ENCODE peak calls at places on chromosomes 7 and 10, in ten cellular contexts. One of them, this sample, is unnamed.

GRCh38 chr10:3482200-3482993 is 302.6 kb downstream of the KLF6 start:
- DNase-seq in CD4-positive, alpha-beta memory T cell: no peak
- DNase-seq in PC-3: peak
- DNase-seq in fibroblast of lung: peak
- DNase-seq in heart right ventricle: peak
- DNase-seq in NT2/D1: no peak
- DNase-seq in mesendoderm: peak
- DNase-seq in A549: no peak
- DNase-seq in heart left ventricle: peak
- DNase-seq in hepatocyte: peak
- DNase-seq in this sample: no peak

GRCh38 chr10:101940916-101941315 is 97.3 kb upstream of the KCNIP2 start:
- DNase-seq in heart right ventricle: no peak
- DNase-seq in hepatocyte: no peak
- DNase-seq in CD4-positive, alpha-beta memory T cell: no peak
- DNase-seq in fibroblast of lung: no peak
- DNase-seq in PC-3: peak
- DNase-seq in A549: no peak
- DNase-seq in mesendoderm: no peak
- DNase-seq in heart left ventricle: no peak
- DNase-seq in NT2/D1: no peak
- DNase-seq in this sample: no peak

GRCh38 chr7:101787864-101788263 is 29.6 kb upstream of the CUX1 start:
- DNase-seq in A549: no peak
- DNase-seq in NT2/D1: no peak
- DNase-seq in heart right ventricle: no peak
- DNase-seq in heart left ventricle: no peak
- DNase-seq in PC-3: no peak
- DNase-seq in fibroblast of lung: no peak
- DNase-seq in hepatocyte: no peak
- DNase-seq in CD4-positive, alpha-beta memory T cell: no peak
- DNase-seq in mesendoderm: no peak
- DNase-seq in this sample: no peak

GRCh38 chr10:33160151-33160550 is 174.3 kb downstream of the NRP1 start:
- DNase-seq in mesendoderm: peak
- DNase-seq in heart right ventricle: no peak
- DNase-seq in heart left ventricle: no peak
- DNase-seq in PC-3: no peak
- DNase-seq in fibroblast of lung: no peak
- DNase-seq in A549: no peak
- DNase-seq in NT2/D1: peak
- DNase-seq in CD4-positive, alpha-beta memory T cell: no peak
- DNase-seq in hepatocyte: no peak
- DNase-seq in this sample: no peak

GRCh38 chr10:126160971-126161630 is 227.2 kb downstream of the ADAM12 start:
- DNase-seq in CD4-positive, alpha-beta memory T cell: no peak
- DNase-seq in fibroblast of lung: peak
- DNase-seq in A549: no peak
- DNase-seq in heart right ventricle: no peak
- DNase-seq in heart left ventricle: no peak
- DNase-seq in hepatocyte: peak
- DNase-seq in mesendoderm: peak
- DNase-seq in NT2/D1: no peak
- DNase-seq in PC-3: peak
- DNase-seq in this sample: no peak

GRCh38 chr7:100190059-100190711 is 12.5 kb downstream of the STAG3 start:
- DNase-seq in heart left ventricle: no peak
- DNase-seq in PC-3: peak
- DNase-seq in mesendoderm: peak
- DNase-seq in A549: peak
- DNase-seq in hepatocyte: no peak
- DNase-seq in heart right ventricle: no peak
- DNase-seq in CD4-positive, alpha-beta memory T cell: peak
- DNase-seq in fibroblast of lung: peak
- DNase-seq in NT2/D1: no peak
- DNase-seq in this sample: peak

GRCh38 chr10:26221571-26221970 is 5.0 kb downstream of the GAD2 start:
- DNase-seq in hepatocyte: no peak
- DNase-seq in PC-3: no peak
- DNase-seq in A549: no peak
- DNase-seq in CD4-positive, alpha-beta memory T cell: no peak
- DNase-seq in mesendoderm: peak
- DNase-seq in fibroblast of lung: no peak
- DNase-seq in heart right ventricle: no peak
- DNase-seq in NT2/D1: no peak
- DNase-seq in heart left ventricle: no peak
- DNase-seq in this sample: no peak

GRCh38 chr10:16520900-16521299 is 779 bp downstream of the C1QL3 start:
- DNase-seq in heart right ventricle: no peak
- DNase-seq in mesendoderm: peak
- DNase-seq in CD4-positive, alpha-beta memory T cell: peak
- DNase-seq in heart left ventricle: no peak
- DNase-seq in fibroblast of lung: peak
- DNase-seq in hepatocyte: peak
- DNase-seq in PC-3: peak
- DNase-seq in NT2/D1: peak
- DNase-seq in A549: no peak
- DNase-seq in this sample: no peak

GRCh38 chr10:100403734-100404133 is 56.7 kb downstream of the SCD start:
- DNase-seq in hepatocyte: no peak
- DNase-seq in mesendoderm: no peak
- DNase-seq in heart left ventricle: no peak
- DNase-seq in heart right ventricle: no peak
- DNase-seq in NT2/D1: no peak
- DNase-seq in CD4-positive, alpha-beta memory T cell: no peak
- DNase-seq in fibroblast of lung: no peak
- DNase-seq in PC-3: no peak
- DNase-seq in A549: no peak
- DNase-seq in this sample: no peak

GRCh38 chr10:79018591-79019011 is 50.2 kb upstream of the ZMIZ1 start:
- DNase-seq in PC-3: no peak
- DNase-seq in heart left ventricle: no peak
- DNase-seq in heart right ventricle: no peak
- DNase-seq in CD4-positive, alpha-beta memory T cell: no peak
- DNase-seq in fibroblast of lung: peak
- DNase-seq in hepatocyte: no peak
- DNase-seq in NT2/D1: no peak
- DNase-seq in mesendoderm: no peak
- DNase-seq in A549: no peak
- DNase-seq in this sample: no peak

GRCh38 chr10:11789956-11790355 is 33.2 kb upstream of the PROSER2 start:
- DNase-seq in fibroblast of lung: no peak
- DNase-seq in hepatocyte: no peak
- DNase-seq in NT2/D1: no peak
- DNase-seq in A549: no peak
- DNase-seq in heart right ventricle: no peak
- DNase-seq in heart left ventricle: no peak
- DNase-seq in PC-3: no peak
- DNase-seq in CD4-positive, alpha-beta memory T cell: no peak
- DNase-seq in mesendoderm: no peak
- DNase-seq in this sample: no peak

GRCh38 chr10:128124813-128125403 is 1.3 kb downstream of the MKI67 start:
- DNase-seq in PC-3: peak
- DNase-seq in NT2/D1: no peak
- DNase-seq in mesendoderm: peak
- DNase-seq in CD4-positive, alpha-beta memory T cell: no peak
- DNase-seq in heart left ventricle: no peak
- DNase-seq in heart right ventricle: no peak
- DNase-seq in hepatocyte: no peak
- DNase-seq in fibroblast of lung: no peak
- DNase-seq in A549: peak
- DNase-seq in this sample: no peak

GRCh38 chr10:43695321-43695720 is 46.6 kb upstream of the ZNF32 start:
- DNase-seq in CD4-positive, alpha-beta memory T cell: no peak
- DNase-seq in heart right ventricle: no peak
- DNase-seq in heart left ventricle: no peak
- DNase-seq in NT2/D1: no peak
- DNase-seq in mesendoderm: no peak
- DNase-seq in A549: no peak
- DNase-seq in PC-3: no peak
- DNase-seq in fibroblast of lung: no peak
- DNase-seq in hepatocyte: no peak
- DNase-seq in this sample: no peak

GRCh38 chr10:49606981-49607535 is 3.1 kb upstream of the SLC18A3 start:
- DNase-seq in heart left ventricle: peak
- DNase-seq in PC-3: peak
- DNase-seq in CD4-positive, alpha-beta memory T cell: peak
- DNase-seq in heart right ventricle: peak
- DNase-seq in A549: peak
- DNase-seq in hepatocyte: peak
- DNase-seq in NT2/D1: peak
- DNase-seq in fibroblast of lung: peak
- DNase-seq in mesendoderm: peak
- DNase-seq in this sample: peak

GRCh38 chr10:69869291-69869841 is 67.7 kb downstream of the COL13A1 start:
- DNase-seq in heart right ventricle: no peak
- DNase-seq in mesendoderm: no peak
- DNase-seq in NT2/D1: no peak
- DNase-seq in heart left ventricle: no peak
- DNase-seq in PC-3: peak
- DNase-seq in CD4-positive, alpha-beta memory T cell: no peak
- DNase-seq in A549: no peak
- DNase-seq in fibroblast of lung: peak
- DNase-seq in hepatocyte: no peak
- DNase-seq in this sample: no peak

GRCh38 chr7:151448261-151449252 is 8.6 kb upstream of the CRYGN start:
- DNase-seq in hepatocyte: peak
- DNase-seq in heart left ventricle: peak
- DNase-seq in NT2/D1: no peak
- DNase-seq in fibroblast of lung: peak
- DNase-seq in PC-3: peak
- DNase-seq in A549: peak
- DNase-seq in mesendoderm: peak
- DNase-seq in heart right ventricle: peak
- DNase-seq in CD4-positive, alpha-beta memory T cell: peak
- DNase-seq in this sample: peak
- H3K4me3 ChIP-seq in hepatocyte: peak
- H3K4me3 ChIP-seq in heart left ventricle: peak
- H3K4me3 ChIP-seq in NT2/D1: peak
- H3K4me3 ChIP-seq in fibroblast of lung: peak
- H3K4me3 ChIP-seq in PC-3: peak
- H3K4me3 ChIP-seq in A549: peak
- H3K4me3 ChIP-seq in mesendoderm: peak
- H3K4me3 ChIP-seq in heart right ventricle: peak
- H3K4me3 ChIP-seq in CD4-positive, alpha-beta memory T cell: peak
- H3K4me3 ChIP-seq in this sample: peak

DNA sequence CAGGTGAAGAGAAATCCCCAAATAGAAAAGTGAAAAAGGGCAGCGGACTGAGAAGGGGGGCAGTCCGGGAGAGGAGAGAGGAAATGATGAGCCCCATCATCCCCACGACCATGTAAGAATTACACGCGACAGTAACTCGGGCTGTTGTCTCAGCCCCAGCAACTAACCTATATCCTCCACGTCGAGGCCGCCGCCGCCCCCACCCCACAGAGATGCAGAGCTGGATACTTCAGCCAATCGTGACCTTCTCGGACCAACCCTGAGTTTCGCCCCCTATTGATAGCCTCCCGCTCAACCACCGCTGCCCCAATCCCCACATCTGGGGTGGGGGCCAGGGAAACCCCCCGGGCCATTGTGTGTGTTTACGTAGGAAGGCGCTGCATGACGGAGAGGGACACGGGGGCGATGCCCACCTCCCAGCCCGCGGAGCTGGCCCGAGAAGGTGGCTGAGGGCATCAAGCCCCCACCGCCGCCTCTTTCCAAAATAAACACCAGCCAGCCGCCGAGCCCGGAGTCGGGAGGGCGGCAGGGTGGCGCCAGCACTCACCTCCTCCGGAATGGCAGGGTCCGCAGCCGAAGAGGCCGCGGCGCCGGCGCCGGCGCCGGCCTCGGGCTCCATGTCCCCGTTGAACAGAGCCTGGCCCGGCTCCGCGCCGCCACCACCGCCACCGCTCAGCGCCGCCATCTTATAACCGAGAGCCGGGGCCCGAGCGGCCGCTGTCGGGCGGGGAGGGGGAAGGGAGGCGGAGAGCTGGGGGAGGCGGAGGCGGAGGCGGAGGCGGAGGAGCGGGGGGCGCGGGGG is 509 bp downstream of the BRAF start:
- DNase-seq in A549: peak
- DNase-seq in CD4-positive, alpha-beta memory T cell: peak
- DNase-seq in NT2/D1: peak
- DNase-seq in hepatocyte: peak
- DNase-seq in mesendoderm: peak
- DNase-seq in PC-3: peak
- DNase-seq in heart right ventricle: peak
- DNase-seq in fibroblast of lung: peak
- DNase-seq in heart left ventricle: peak
- DNase-seq in this sample: peak
- H3K4me3 ChIP-seq in A549: peak
- H3K4me3 ChIP-seq in CD4-positive, alpha-beta memory T cell: peak
- H3K4me3 ChIP-seq in NT2/D1: peak
- H3K4me3 ChIP-seq in hepatocyte: peak
- H3K4me3 ChIP-seq in mesendoderm: peak
- H3K4me3 ChIP-seq in PC-3: peak
- H3K4me3 ChIP-seq in heart right ventricle: peak
- H3K4me3 ChIP-seq in fibroblast of lung: peak
- H3K4me3 ChIP-seq in heart left ventricle: peak
- H3K4me3 ChIP-seq in this sample: peak

DNA sequence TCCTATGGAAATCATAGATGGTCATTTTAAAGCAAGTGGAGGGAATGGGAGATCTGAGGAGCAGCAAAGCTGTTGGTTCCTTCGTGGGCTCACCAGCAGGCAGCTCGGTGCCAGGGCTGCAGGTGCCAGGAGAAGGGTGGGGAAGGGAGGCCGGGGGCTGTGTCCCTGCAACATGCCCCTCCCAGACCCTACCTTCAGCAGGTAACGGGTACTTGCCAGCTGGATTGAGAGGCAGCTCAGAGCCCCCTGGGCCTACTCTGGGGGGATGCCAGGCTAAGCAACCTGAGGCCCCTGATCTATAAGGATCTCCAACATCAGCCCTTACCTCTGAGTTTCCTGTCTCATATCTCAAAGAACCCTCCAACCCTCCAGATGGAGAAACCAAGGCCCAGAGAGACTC is 173.2 kb downstream of the NEURL1 start:
- DNase-seq in heart right ventricle: no peak
- DNase-seq in fibroblast of lung: no peak
- DNase-seq in hepatocyte: no peak
- DNase-seq in mesendoderm: no peak
- DNase-seq in PC-3: no peak
- DNase-seq in heart left ventricle: no peak
- DNase-seq in A549: no peak
- DNase-seq in CD4-positive, alpha-beta memory T cell: no peak
- DNase-seq in NT2/D1: no peak
- DNase-seq in this sample: no peak
- H3K4me3 ChIP-seq in heart right ventricle: no peak
- H3K4me3 ChIP-seq in fibroblast of lung: no peak
- H3K4me3 ChIP-seq in hepatocyte: no peak
- H3K4me3 ChIP-seq in mesendoderm: no peak
- H3K4me3 ChIP-seq in PC-3: no peak
- H3K4me3 ChIP-seq in heart left ventricle: no peak
- H3K4me3 ChIP-seq in A549: no peak
- H3K4me3 ChIP-seq in CD4-positive, alpha-beta memory T cell: no peak
- H3K4me3 ChIP-seq in NT2/D1: no peak
- H3K4me3 ChIP-seq in this sample: no peak

DNA sequence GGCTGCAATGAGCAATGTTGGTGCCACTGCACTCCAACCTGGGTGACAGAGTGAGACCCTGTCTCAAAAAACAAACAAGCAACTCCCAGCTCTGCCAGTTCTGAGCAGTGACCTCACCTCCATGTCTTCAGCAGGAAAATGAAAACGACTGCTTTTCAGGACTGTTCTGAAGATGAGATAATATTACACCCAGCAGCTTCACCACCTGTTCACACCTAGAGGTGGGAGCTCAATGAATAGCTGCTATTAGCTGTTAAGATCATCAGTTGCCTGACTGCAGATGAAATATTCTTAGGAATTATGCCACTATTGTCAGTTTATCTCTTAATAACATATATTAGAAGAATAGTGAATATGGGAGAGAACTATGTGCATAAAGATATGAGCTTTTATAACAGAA is 48.4 kb upstream of the CYTH3 start:
- DNase-seq in PC-3: no peak
- DNase-seq in fibroblast of lung: no peak
- DNase-seq in heart right ventricle: no peak
- DNase-seq in heart left ventricle: no peak
- DNase-seq in hepatocyte: no peak
- DNase-seq in CD4-positive, alpha-beta memory T cell: no peak
- DNase-seq in NT2/D1: no peak
- DNase-seq in A549: no peak
- DNase-seq in mesendoderm: no peak
- DNase-seq in this sample: no peak
- H3K4me3 ChIP-seq in PC-3: no peak
- H3K4me3 ChIP-seq in fibroblast of lung: no peak
- H3K4me3 ChIP-seq in heart right ventricle: no peak
- H3K4me3 ChIP-seq in heart left ventricle: no peak
- H3K4me3 ChIP-seq in hepatocyte: no peak
- H3K4me3 ChIP-seq in CD4-positive, alpha-beta memory T cell: no peak
- H3K4me3 ChIP-seq in NT2/D1: no peak
- H3K4me3 ChIP-seq in A549: no peak
- H3K4me3 ChIP-seq in mesendoderm: no peak
- H3K4me3 ChIP-seq in this sample: no peak